ENCODE peak calls at places on chromosomes 1 and 21, in four cellular contexts. One of them, this sample, is unnamed.
A peak's percentile ranks its signal among the peaks of the same experiment; 100 is the strongest.

GRCh38 chr1:24321712-24322635 is 2.8 kb downstream of the GRHL3 start:
- DNase-seq in H9: peak; percentile 59
- DNase-seq in IMR-90: peak; percentile 76
- DNase-seq in H1: no peak
- DNase-seq in this sample: peak; percentile 91

GRCh38 chr1:219660666-219661463 is 48.0 kb upstream of the ZC3H11B start:
- DNase-seq in H9: peak; percentile 96
- DNase-seq in IMR-90: peak; percentile 88
- DNase-seq in H1: peak; percentile 91
- DNase-seq in this sample: peak; percentile 97

GRCh38 chr21:44845418-44846200 is 27.7 kb upstream of the SUMO3 start:
- DNase-seq in H1: peak; percentile 90
- DNase-seq in H9: peak; percentile 91
- DNase-seq in IMR-90: peak; percentile 24
- DNase-seq in this sample: peak; percentile 87

GRCh38 chr1:228837817-228838716 is 102.8 kb downstream of the RHOU start:
- DNase-seq in IMR-90: peak; percentile 93
- DNase-seq in H9: no peak
- DNase-seq in H1: peak; percentile 34
- DNase-seq in this sample: peak; percentile 83

GRCh38 chr21:44337428-44337827 is 1.8 kb downstream of the CFAP410 start:
- DNase-seq in H9: no peak
- DNase-seq in IMR-90: no peak
- DNase-seq in H1: no peak
- DNase-seq in this sample: no peak

GRCh38 chr1:57424231-57425027 is 569 bp upstream of the DAB1 start:
- DNase-seq in IMR-90: peak; percentile 41
- DNase-seq in H1: peak; percentile 87
- DNase-seq in H9: peak; percentile 85
- DNase-seq in this sample: peak; percentile 91

GRCh38 chr1:238658766-238659165 is 727.6 kb upstream of the CHRM3 start:
- DNase-seq in H9: no peak
- DNase-seq in H1: no peak
- DNase-seq in IMR-90: peak; percentile 74
- DNase-seq in this sample: peak; percentile 60

GRCh38 chr1:6348511-6349191 is 44.9 kb downstream of the ACOT7 start:
- DNase-seq in H9: no peak
- DNase-seq in IMR-90: peak; percentile 32
- DNase-seq in H1: no peak
- DNase-seq in this sample: peak; percentile 62

GRCh38 chr1:68796888-68797287 is 300.0 kb upstream of the DEPDC1 start:
- DNase-seq in IMR-90: no peak
- DNase-seq in H1: no peak
- DNase-seq in H9: no peak
- DNase-seq in this sample: no peak

GRCh38 chr1:151314137-151314875 is 12.9 kb downstream of the PI4KB start:
- DNase-seq in IMR-90: peak; percentile 87
- DNase-seq in H9: no peak
- DNase-seq in H1: no peak
- DNase-seq in this sample: peak; percentile 37

GRCh38 chr1:158611916-158612315 is 6.8 kb downstream of the OR10Z1 start:
- DNase-seq in H9: no peak
- DNase-seq in H1: no peak
- DNase-seq in IMR-90: no peak
- DNase-seq in this sample: no peak

GRCh38 chr21:45724345-45724961 is 80.9 kb downstream of the PCBP3 start:
- DNase-seq in H9: no peak
- DNase-seq in H1: no peak
- DNase-seq in IMR-90: no peak
- DNase-seq in this sample: peak; percentile 23

GRCh38 chr1:224294775-224295174 is 35.2 kb downstream of the NVL start:
- DNase-seq in H9: no peak
- DNase-seq in IMR-90: no peak
- DNase-seq in H1: no peak
- DNase-seq in this sample: no peak

DNA sequence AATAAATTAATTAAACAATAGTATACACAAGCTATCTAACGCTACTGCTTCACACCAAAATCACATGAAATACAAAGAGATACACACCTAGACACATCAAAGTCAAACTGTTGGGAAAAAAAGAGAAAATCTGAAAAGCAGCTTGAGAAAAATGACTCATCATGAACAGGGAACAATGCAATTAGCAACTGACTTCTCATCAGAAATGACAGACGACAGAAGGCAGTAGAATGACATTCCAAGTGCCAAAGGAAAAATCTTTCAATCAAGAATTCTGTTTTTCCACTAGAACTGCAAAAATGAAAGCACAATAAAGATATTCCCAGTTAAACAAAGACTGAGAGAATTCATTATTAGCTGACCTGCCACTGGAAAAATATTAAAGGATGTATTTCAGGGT is 57.2 kb downstream of the CAPN9 start:
- DNase-seq in H1: no peak
- DNase-seq in IMR-90: no peak
- DNase-seq in H9: no peak
- DNase-seq in this sample: no peak
- H3K56ac ChIP-seq in H1: no peak overlapping the region
- H3K56ac ChIP-seq in IMR-90: no peak overlapping the region
- H3K56ac ChIP-seq in H9: no peak overlapping the region
- H3K56ac ChIP-seq in this sample: no peak overlapping the region

GRCh38 chr1:65151641-65152040 is 3.6 kb downstream of the AK4 start:
- DNase-seq in IMR-90: no peak
- DNase-seq in H1: no peak
- DNase-seq in H9: no peak
- DNase-seq in this sample: no peak
- H3K56ac ChIP-seq in IMR-90: no peak overlapping the region
- H3K56ac ChIP-seq in H1: no peak overlapping the region
- H3K56ac ChIP-seq in H9: no peak overlapping the region
- H3K56ac ChIP-seq in this sample: no peak overlapping the region

GRCh38 chr1:185721553-185721952 is 12.6 kb upstream of the HMCN1 start:
- DNase-seq in H1: no peak
- DNase-seq in H9: no peak
- DNase-seq in IMR-90: no peak
- DNase-seq in this sample: no peak
- H3K56ac ChIP-seq in H1: no peak overlapping the region
- H3K56ac ChIP-seq in H9: no peak overlapping the region
- H3K56ac ChIP-seq in IMR-90: no peak overlapping the region
- H3K56ac ChIP-seq in this sample: no peak overlapping the region

DNA sequence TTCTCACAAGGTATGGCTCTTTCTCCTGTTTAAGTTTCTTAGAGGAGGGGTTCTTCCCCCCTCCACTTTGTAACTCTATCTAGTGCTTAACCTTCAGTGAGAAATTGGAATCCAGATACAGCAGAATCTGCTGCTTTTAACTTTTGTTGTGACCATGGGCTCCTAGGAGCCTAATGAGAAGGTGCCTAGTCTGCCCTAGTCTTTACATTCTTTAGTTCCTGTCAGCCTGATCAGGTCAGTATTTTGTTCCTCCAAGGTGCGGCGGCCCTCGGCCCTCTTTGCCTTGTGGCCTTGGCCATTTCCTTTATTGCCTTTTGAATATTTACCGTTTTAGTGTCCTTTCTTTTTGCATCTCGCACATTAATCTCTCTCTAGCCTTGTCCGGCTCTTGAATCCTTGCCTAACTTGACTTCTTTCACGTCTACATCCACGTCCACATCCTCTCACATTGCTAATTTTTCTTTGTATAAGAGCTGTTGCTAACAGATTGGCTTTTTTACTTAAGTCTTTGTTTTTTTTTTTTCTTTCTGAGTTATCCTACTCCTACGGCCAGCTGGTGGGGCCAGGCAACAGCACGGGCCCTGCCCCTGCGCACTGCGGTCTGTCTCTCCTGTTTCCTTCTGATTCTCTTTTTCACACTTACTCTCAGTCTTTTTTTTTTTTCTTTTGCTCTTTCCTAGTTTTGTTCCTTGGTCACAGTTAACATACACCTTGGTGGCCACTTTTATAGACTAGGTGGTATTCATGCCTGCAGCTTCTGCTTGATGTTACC is 49.0 kb downstream of the SFPQ start:
- DNase-seq in H1: no peak
- DNase-seq in IMR-90: no peak
- DNase-seq in H9: no peak
- DNase-seq in this sample: no peak
- H3K56ac ChIP-seq in H1: no peak overlapping the region
- H3K56ac ChIP-seq in IMR-90: no peak overlapping the region
- H3K56ac ChIP-seq in H9: no peak overlapping the region
- H3K56ac ChIP-seq in this sample: no peak overlapping the region

This sample was measured in mesendoderm.